ENCODE peak calls at places on chromosomes 4 and X, in nine cellular contexts. P, J, I, L, G, A, Z, X and B are unnamed samples.

GRCh38 chr4:2260336-2261109 is 1.4 kb downstream of the MXD4 start:
- DNase-seq in L (peak), A (peak), J (no peak), Z (peak), P (no peak), X (peak), G (peak), I (peak), B (peak)

GRCh38 chr4:125254111-125254510 is 60.6 kb upstream of the FAT4 start:
- DNase-seq in I (no peak), A (no peak), X (no peak), P (no peak), G (no peak), Z (no peak), L (no peak), J (no peak), B (no peak)

GRCh38 chrX:23779025-23779424 is 3.9 kb upstream of the SAT1 start:
- DNase-seq in X (no peak), Z (no peak), A (no peak), L (no peak), P (no peak), I (no peak), G (no peak), J (no peak), B (no peak)

GRCh38 chr4:66837496-66837895 is 707.8 kb downstream of the CENPC start:
- DNase-seq in P (no peak), I (no peak), G (no peak), L (no peak), Z (no peak), A (no peak), X (no peak), J (no peak), B (no peak)

GRCh38 chrX:151596282-151596681 is 32.8 kb downstream of the PASD1 start:
- DNase-seq in X (no peak), A (no peak), Z (no peak), G (no peak), J (no peak), P (no peak), L (no peak), I (no peak), B (no peak)

GRCh38 chr4:184309241-184310170 is 91.8 kb upstream of the ENPP6 start:
- DNase-seq in Z (no peak), X (no peak), L (no peak), A (no peak), G (no peak), I (no peak), J (no peak), P (no peak), B (no peak)

GRCh38 chrX:150226223-150226965 is 136.7 kb upstream of the MAMLD1 start:
- DNase-seq in Z (peak), L (no peak), X (no peak), I (no peak), A (peak), G (no peak), J (no peak), P (no peak), B (no peak)

GRCh38 chr4:77538144-77538543 is 67.5 kb upstream of the CXCL13 start:
- DNase-seq in G (no peak), A (no peak), X (no peak), L (no peak), P (no peak), I (no peak), Z (no peak), J (no peak), B (no peak)

GRCh38 chrX:132219343-132219768 is at the start of gene RAP2C:
- DNase-seq in X (peak), L (peak), J (peak), P (peak), I (peak), Z (peak), G (peak), A (peak), B (peak)

GRCh38 chr4:116005806-116006088 is 892.3 kb upstream of the NDST4 start:
- DNase-seq in Z (no peak), G (no peak), L (no peak), A (no peak), J (no peak), X (no peak), I (no peak), P (no peak), B (no peak)
- H3K27ac ChIP-seq in Z (no peak), G (no peak), L (no peak), A (no peak), J (no peak), X (no peak), I (no peak), P (no peak), B (no peak)

DNA sequence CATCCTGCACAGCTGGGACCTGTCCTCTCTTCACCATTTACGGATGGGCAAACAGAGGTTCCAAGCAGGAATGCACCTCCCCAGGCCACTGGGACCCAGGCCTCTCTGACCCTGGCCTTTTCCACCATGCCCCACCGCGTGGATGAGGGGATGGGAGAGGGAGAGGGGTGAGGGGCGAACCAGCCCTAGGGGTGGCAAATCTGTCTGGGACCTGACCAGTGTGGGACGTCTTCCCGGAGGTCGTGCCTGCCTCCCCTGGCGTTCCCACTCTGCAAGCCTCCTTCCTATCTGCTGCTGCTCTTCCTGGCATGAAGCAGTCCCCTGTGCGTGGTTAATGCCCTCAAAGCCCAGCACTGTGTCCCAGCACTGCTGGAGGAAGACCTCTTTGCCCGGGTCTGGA is 35.9 kb downstream of the ABLIM2 start:
- DNase-seq in A (no peak), I (no peak), Z (no peak), X (no peak), J (no peak), G (no peak), P (no peak), L (no peak), B (no peak)
- H3K27ac ChIP-seq in A (peak), I (no peak), Z (no peak), X (no peak), J (no peak), G (no peak), P (no peak), L (no peak), B (no peak)

GRCh38 chr4:119688439-119688838 is 59.8 kb upstream of the PDE5A start:
- DNase-seq in L (no peak), G (no peak), I (no peak), P (no peak), Z (no peak), A (no peak), X (no peak), J (no peak), B (no peak)
- H3K27ac ChIP-seq in L (no peak), G (no peak), I (no peak), P (no peak), Z (no peak), A (no peak), X (no peak), J (no peak), B (no peak)

GRCh38 chr4:150589174-150589573 is 7.2 kb downstream of the MAB21L2 start:
- DNase-seq in X (no peak), A (no peak), I (no peak), Z (no peak), G (no peak), J (no peak), P (no peak), L (no peak), B (no peak)

GRCh38 chr4:150593996-150594395 is 12.0 kb downstream of the MAB21L2 start:
- DNase-seq in I (no peak), Z (no peak), A (no peak), X (no peak), L (no peak), G (no peak), P (no peak), J (no peak), B (no peak)

GRCh38 chr4:150588341-150588740 is 6.4 kb downstream of the MAB21L2 start:
- DNase-seq in P (no peak), Z (no peak), A (no peak), X (no peak), L (no peak), G (no peak), I (no peak), J (no peak), B (no peak)

GRCh38 chr4:150591904-150592303 is 10.0 kb downstream of the MAB21L2 start:
- DNase-seq in Z (no peak), L (no peak), I (no peak), J (no peak), A (no peak), G (no peak), X (no peak), P (no peak), B (no peak)

DNA sequence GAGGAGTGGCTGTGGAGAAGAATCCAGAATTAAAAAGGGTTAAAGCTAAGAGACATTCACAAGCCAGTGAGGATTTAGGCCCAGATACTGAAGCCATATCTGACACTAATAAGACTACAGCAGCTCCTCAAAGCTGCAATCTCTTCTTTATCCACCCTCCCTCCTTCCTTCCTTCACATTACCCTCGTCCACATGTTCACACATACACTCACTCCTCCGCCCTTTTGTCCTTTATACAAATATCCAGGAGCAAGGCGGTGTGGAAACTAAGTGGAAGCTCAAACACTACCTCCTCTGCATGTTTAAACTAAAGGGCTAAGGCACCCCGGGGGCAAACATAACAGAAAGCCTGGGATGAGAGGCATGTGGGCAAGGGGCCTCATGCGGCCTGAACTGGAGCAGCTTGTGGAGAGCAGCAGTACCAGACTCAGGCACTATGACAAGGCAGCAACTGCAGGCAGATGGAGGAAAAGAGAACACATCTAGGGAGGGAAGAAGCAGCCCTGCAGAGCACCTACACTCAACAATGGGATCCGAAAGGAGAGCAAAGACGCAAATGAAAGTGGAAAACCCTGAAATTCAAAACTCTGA is 9.4 kb downstream of the MAB21L2 start:
- DNase-seq in A (no peak), Z (no peak), I (no peak), L (no peak), P (peak), J (no peak), G (no peak), X (no peak), B (no peak)
- H3K27ac ChIP-seq in A (no peak), Z (no peak), I (no peak), L (no peak), P (peak), J (peak), G (no peak), X (no peak), B (no peak)

DNA sequence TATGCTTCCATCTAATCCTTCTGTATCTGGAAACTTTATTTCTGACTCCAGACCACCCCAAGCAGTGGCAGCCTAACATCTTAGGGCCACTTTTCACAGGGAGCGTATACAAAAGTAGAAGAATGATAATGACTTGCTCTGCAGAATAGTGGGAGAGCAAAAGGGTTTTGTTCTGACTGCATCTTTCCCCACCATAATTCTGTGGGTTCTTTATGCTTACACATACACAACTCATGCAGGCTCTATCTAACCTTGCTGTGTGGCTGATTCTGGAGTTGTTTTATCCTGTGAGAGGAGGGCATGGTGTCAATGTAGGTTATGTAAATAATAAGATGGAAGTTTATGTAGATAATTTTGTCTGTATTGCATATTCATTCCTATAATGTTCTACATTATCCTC is 42.4 kb upstream of the NDNF start:
- DNase-seq in Z (no peak), J (no peak), G (no peak), P (no peak), X (no peak), A (no peak), L (no peak), I (no peak), B (no peak)
- H3K27ac ChIP-seq in Z (no peak), J (no peak), G (no peak), P (no peak), X (no peak), A (no peak), L (no peak), I (no peak), B (no peak)